ENCODE peak calls at places on chromosomes 16 and 17, in six cellular contexts. X is iris pigment epithelial cell, B is HTR-8/SVneo, V is ELR, R is T-helper 9 cell, A is GM20000. W is an unnamed sample.

GRCh38 chr16:10981697-10982216 is 37.4 kb downstream of the CLEC16A start:
- DNase-seq in R (no peak), V (peak; percentile 36), X (no peak), B (no peak), A (peak; percentile 67), W (peak; percentile 57)

GRCh38 chr17:53574038-53574437 is 248.7 kb upstream of the KIF2B start:
- DNase-seq in R (no peak), B (no peak), V (no peak), X (no peak), A (no peak), W (no peak)

GRCh38 chr16:85956426-85956825 is 57.5 kb downstream of the IRF8 start:
- DNase-seq in A (no peak), V (no peak), R (no peak), X (no peak), B (no peak), W (no peak)

GRCh38 chr16:22267764-22268163 is 29.4 kb upstream of the POLR3E start:
- DNase-seq in B (no peak), V (no peak), A (no peak), X (no peak), R (no peak), W (no peak)

GRCh38 chr17:51165680-51166197 is 472 bp upstream of the NME2 start:
- DNase-seq in B (no peak), A (no peak), X (peak; percentile 42), R (peak; percentile 13), V (peak; percentile 60), W (no peak)

GRCh38 chr17:40121191-40121885 is 433 bp upstream of the MSL1 start:
- DNase-seq in A (peak; percentile 65), X (peak; percentile 49), V (peak; percentile 67), B (no peak), R (no peak), W (no peak)

GRCh38 chr17:28758411-28759121 is 14.8 kb downstream of the TRAF4 start:
- DNase-seq in R (no peak), V (no peak), X (no peak), A (no peak), B (no peak), W (no peak)

GRCh38 chr16:64196444-64196843 is 925.4 kb downstream of the CDH11 start:
- DNase-seq in B (no peak), A (no peak), X (peak; percentile 86), R (no peak), V (peak; percentile 2), W (no peak)

GRCh38 chr16:47197536-47198179 is 53.9 kb upstream of the NETO2 start:
- DNase-seq in X (peak; percentile 74), A (no peak), B (no peak), R (no peak), V (no peak), W (no peak)

GRCh38 chr17:41864498-41864836 is 756 bp downstream of the KLHL11 start:
- DNase-seq in X (peak; percentile 17), V (no peak), A (no peak), B (peak; percentile 35), R (peak; percentile 55), W (no peak)

GRCh38 chr17:48003686-48004120 is 32.8 kb downstream of the CDK5RAP3 start:
- DNase-seq in A (no peak), V (no peak), B (no peak), X (no peak), R (no peak), W (no peak)

GRCh38 chr17:73748521-73748920 is 104.3 kb upstream of the SDK2 start:
- DNase-seq in A (no peak), R (no peak), B (no peak), V (no peak), X (no peak), W (no peak)

GRCh38 chr16:29696881-29697331 is 17.9 kb downstream of the QPRT start:
- DNase-seq in X (no peak), R (no peak), V (no peak), A (no peak), B (no peak), W (no peak)

GRCh38 chr17:40621558-40621957 is 26.1 kb downstream of the SMARCE1 start:
- DNase-seq in A (no peak), B (no peak), X (no peak), R (no peak), V (no peak), W (no peak)

GRCh38 chr16:86783626-86784266 is 205.4 kb downstream of the FOXL1 start:
- DNase-seq in X (no peak), A (no peak), R (no peak), B (no peak), V (no peak), W (no peak)

GRCh38 chr16:46817961-46818360 is 13.0 kb downstream of the C16orf87 start:
- DNase-seq in V (peak; percentile 47), A (no peak), B (no peak), X (peak; percentile 68), R (no peak), W (no peak)

GRCh38 chr17:77948690-77949114 is 9.8 kb upstream of the TNRC6C start:
- DNase-seq in R (no peak), V (peak; percentile 66), B (peak; percentile 73), X (peak; percentile 66), A (no peak), W (no peak)

GRCh38 chr17:65559802-65560627 is 1.4 kb downstream of the AXIN2 start:
- DNase-seq in V (peak; percentile 20), B (peak; percentile 48), X (no peak), R (peak; percentile 18), A (peak; percentile 62), W (peak; percentile 47)

GRCh38 chr17:11779906-11780305 is 181.6 kb downstream of the DNAH9 start:
- DNase-seq in V (no peak), B (no peak), A (no peak), X (no peak), R (no peak), W (no peak)

GRCh38 chr16:57358527-57359095 is at the start of gene CCL22:
- DNase-seq in A (peak; percentile 69), R (no peak), V (no peak), X (no peak), B (no peak), W (peak; percentile 74)

GRCh38 chr16:10939649-10940206 is 2.5 kb downstream of the DEXI start:
- DNase-seq in X (no peak), V (no peak), B (no peak), A (no peak), R (no peak), W (no peak)

GRCh38 chr17:1736348-1737281 is 6.1 kb upstream of the SERPINF2 start:
- DNase-seq in V (peak; percentile 34), A (peak; percentile 89), R (no peak), X (peak; percentile 89), B (peak; percentile 59), W (peak; percentile 92)

GRCh38 chr17:82375359-82376041 is 3.9 kb downstream of the UTS2R start:
- DNase-seq in A (no peak), V (no peak), R (no peak), X (no peak), B (no peak), W (no peak)

GRCh38 chr17:7468814-7469438 is 10.5 kb downstream of the ZBTB4 start:
- DNase-seq in R (no peak), V (no peak), X (no peak), B (no peak), A (no peak), W (no peak)

GRCh38 chr17:64002658-64003525 is 4.7 kb downstream of the PRR29 start:
- DNase-seq in V (no peak), R (no peak), A (no peak), X (no peak), B (no peak), W (no peak)

GRCh38 chr17:27565874-27566672 is 64.9 kb upstream of the LGALS9 start:
- DNase-seq in A (no peak), B (no peak), R (no peak), V (peak; percentile 28), X (peak; percentile 67), W (no peak)

GRCh38 chr16:26721290-26721689 is 345.4 kb upstream of the C16orf82 start:
- DNase-seq in R (no peak), A (no peak), V (no peak), B (no peak), X (no peak), W (no peak)

GRCh38 chr17:69809331-69809730 is 265.7 kb upstream of the KCNJ16 start:
- DNase-seq in A (no peak), B (no peak), V (peak; percentile 12), R (no peak), X (peak; percentile 71), W (no peak)

GRCh38 chr16:55701442-55702319 is 45.9 kb downstream of the SLC6A2 start:
- DNase-seq in R (no peak), B (peak; percentile 15), X (peak; percentile 23), A (peak; percentile 59), V (peak; percentile 67), W (peak; percentile 50)

GRCh38 chr16:28193530-28194423 is 18.0 kb downstream of the XPO6 start:
- DNase-seq in R (peak; percentile 29), B (peak; percentile 70), V (peak; percentile 93), A (no peak), X (peak; percentile 97), W (no peak)

GRCh38 chr16:6643083-6643686 is 689.5 kb upstream of the RBFOX1 start:
- DNase-seq in V (peak; percentile 45), R (peak; percentile 21), A (no peak), X (peak; percentile 57), B (peak; percentile 7), W (peak; percentile 17)